ENCODE peak calls at places on chromosome 17, in nine cellular contexts. Z is adipocyte; B is endothelial cell of umbilical vein; T is hepatic stellate cell; O is fibroblast of gingiva; I is activated naive CD4-positive, alpha-beta T cell treated with anti-CD3 and anti-CD28 coated beads, Interleukin-2, amount 10 ng/mL, durations not matched to agents 7 days and 5 days; A is mucosa of gallbladder; D is HAP-1; S is cerebellar cortex. X is an unnamed sample.

GRCh38 chr17:49414271-49414621 is 436 bp downstream of the PHB1 start:
- DNase-seq in D (peak), Z (peak), O (no peak), B (no peak), A (no peak), T (peak), S (no peak), I (no peak), X (no peak)

GRCh38 chr17:78617371-78618061 is 40.3 kb upstream of the DNAH17 start:
- DNase-seq in I (no peak), A (no peak), T (no peak), S (peak), B (no peak), Z (peak), O (no peak), D (no peak), X (no peak)

GRCh38 chr17:32111141-32111771 is 31.0 kb upstream of the RHOT1 start:
- DNase-seq in A (peak), O (peak), T (peak), S (peak), Z (peak), D (peak), B (peak), I (peak), X (peak)

GRCh38 chr17:16415031-16415924 is at the start of gene TRPV2:
- DNase-seq in S (no peak), A (no peak), I (peak), B (no peak), O (no peak), Z (no peak), T (peak), D (peak), X (peak)

GRCh38 chr17:18257747-18258355 is 687 bp downstream of the FLII start:
- DNase-seq in D (peak), S (peak), Z (peak), A (peak), B (peak), T (peak), I (peak), O (peak), X (peak)

GRCh38 chr17:151886-152859 is 14.8 kb downstream of the SCGB1C2 start:
- DNase-seq in Z (peak), O (no peak), I (no peak), A (no peak), S (no peak), T (no peak), B (peak), D (no peak), X (no peak)

GRCh38 chr17:63774982-63775290 is 966 bp downstream of the DDX42 start:
- DNase-seq in I (peak), Z (peak), A (no peak), S (no peak), B (peak), D (no peak), T (peak), O (no peak), X (peak)

GRCh38 chr17:10793256-10793655 is 10.6 kb downstream of the TMEM238L start:
- DNase-seq in T (no peak), B (no peak), S (no peak), O (no peak), D (no peak), A (no peak), Z (no peak), I (no peak), X (no peak)

GRCh38 chr17:31580331-31581021 is 189.0 kb downstream of the RAB11FIP4 start:
- DNase-seq in D (no peak), B (peak), Z (peak), T (peak), S (no peak), O (peak), I (no peak), A (no peak), X (no peak)

GRCh38 chr17:9148908-9149536 is 127.7 kb downstream of the NTN1 start:
- DNase-seq in Z (no peak), A (no peak), D (no peak), T (no peak), I (no peak), S (no peak), O (no peak), B (no peak), X (no peak)

GRCh38 chr17:76504117-76504516 is 2.9 kb upstream of the RHBDF2 start:
- DNase-seq in S (no peak), T (no peak), B (no peak), D (no peak), O (no peak), I (no peak), A (no peak), Z (no peak), X (no peak)

GRCh38 chr17:81711814-81712467 is at the start of gene SLC25A10:
- DNase-seq in Z (peak), A (peak), T (peak), O (peak), D (peak), I (peak), S (peak), B (peak), X (peak)

GRCh38 chr17:6544770-6545169 is 11.6 kb downstream of the PITPNM3 start:
- DNase-seq in A (no peak), Z (no peak), O (no peak), B (no peak), I (no peak), S (no peak), T (no peak), D (no peak), X (no peak)

GRCh38 chr17:9200699-9201359 is 179.5 kb downstream of the NTN1 start:
- DNase-seq in S (no peak), I (no peak), Z (no peak), T (no peak), D (no peak), B (no peak), A (no peak), O (no peak), X (no peak)

GRCh38 chr17:9244066-9245052 is 223.0 kb downstream of the NTN1 start:
- DNase-seq in A (no peak), B (no peak), O (peak), S (peak), I (no peak), T (peak), Z (peak), D (no peak), X (no peak)

GRCh38 chr17:79838541-79839274 is 532 bp downstream of the CBX4 start:
- DNase-seq in T (peak), O (peak), S (peak), B (peak), Z (peak), I (peak), A (no peak), D (peak), X (peak)

GRCh38 chr17:76354747-76355310 is 1.1 kb upstream of the PRPSAP1 start:
- DNase-seq in A (no peak), I (no peak), O (no peak), Z (no peak), T (no peak), B (no peak), D (no peak), S (no peak), X (no peak)

GRCh38 chr17:58269557-58270291 is 11.0 kb downstream of the MPO start:
- DNase-seq in I (no peak), Z (no peak), O (no peak), D (no peak), T (no peak), S (no peak), A (no peak), B (no peak), X (no peak)

GRCh38 chr17:51709867-51710266 is 448.6 kb downstream of the CA10 start:
- DNase-seq in B (no peak), T (no peak), A (no peak), S (no peak), Z (no peak), I (no peak), D (no peak), O (no peak), X (no peak)

GRCh38 chr17:40316571-40317344 is 7.8 kb downstream of the RARA start:
- DNase-seq in B (peak), A (peak), S (peak), D (no peak), Z (peak), I (peak), T (peak), O (peak), X (no peak)

GRCh38 chr17:68422821-68423220 is 34.5 kb downstream of the WIPI1 start:
- DNase-seq in D (no peak), S (no peak), T (no peak), I (no peak), Z (no peak), A (no peak), B (no peak), O (no peak), X (no peak)

GRCh38 chr17:29237476-29238132 is 9.1 kb upstream of the CRYBA1 start:
- DNase-seq in D (no peak), O (no peak), A (no peak), I (no peak), S (no peak), T (peak), Z (peak), B (no peak), X (no peak)

GRCh38 chr17:77492446-77493237 is 351.9 kb downstream of the SEC14L1 start:
- DNase-seq in D (no peak), B (no peak), I (peak), Z (no peak), T (no peak), S (no peak), O (no peak), A (no peak), X (no peak)

GRCh38 chr17:50426814-50427787 is 1.1 kb downstream of the ACSF2 start:
- DNase-seq in D (peak), I (peak), A (peak), B (peak), Z (peak), O (no peak), S (peak), T (peak), X (peak)

GRCh38 chr17:62625870-62626200 is 1.6 kb upstream of the MRC2 start:
- DNase-seq in Z (peak), A (no peak), D (no peak), T (no peak), S (no peak), O (no peak), I (no peak), B (no peak), X (no peak)

GRCh38 chr17:54813896-54814295 is 86.8 kb upstream of the TOM1L1 start:
- DNase-seq in I (no peak), D (no peak), B (no peak), T (no peak), A (no peak), Z (no peak), S (no peak), O (no peak), X (no peak)

GRCh38 chr17:6555331-6556120 is 829 bp downstream of the PITPNM3 start:
- DNase-seq in S (peak), A (peak), O (no peak), D (no peak), B (peak), Z (peak), T (peak), I (no peak), X (no peak)

GRCh38 chr17:4477286-4477791 is 21.3 kb upstream of the SPNS2 start:
- DNase-seq in Z (no peak), S (peak), T (no peak), D (no peak), A (no peak), O (no peak), B (no peak), I (no peak), X (no peak)

GRCh38 chr17:68780561-68780960 is 174.6 kb downstream of the ABCA8 start:
- DNase-seq in B (no peak), I (no peak), O (peak), S (no peak), A (no peak), T (no peak), Z (peak), D (no peak), X (no peak)

GRCh38 chr17:58319181-58320162 is 9.1 kb downstream of the TSPOAP1 start:
- DNase-seq in B (no peak), S (no peak), Z (no peak), O (no peak), D (no peak), A (no peak), T (no peak), I (peak), X (peak)

X was measured in activated CD4-positive, alpha-beta memory T cell treated with anti-CD3 and anti-CD28 coated beads, Interleukin-2, amount 10 ng/mL, durations not matched to agents 7 days and 5 days.